ENCODE peak calls at places on chromosome 5, in six cellular contexts. One of them, this sample, is unnamed.

GRCh38 chr5:146130440-146131045 is 25.2 kb upstream of the PLAC8L1 start:
- DNase-seq in stomach: no peak
- DNase-seq in ovary: no peak
- DNase-seq in HCT116: no peak
- DNase-seq in heart left ventricle: no peak
- DNase-seq in A549: no peak
- DNase-seq in this sample: no peak

GRCh38 chr5:167451091-167451490 is 840.4 kb upstream of the WWC1 start:
- DNase-seq in HCT116: no peak
- DNase-seq in ovary: no peak
- DNase-seq in heart left ventricle: no peak
- DNase-seq in A549: no peak
- DNase-seq in stomach: no peak
- DNase-seq in this sample: no peak

GRCh38 chr5:55102345-55102744 is at the start of gene GZMA:
- DNase-seq in HCT116: no peak
- DNase-seq in ovary: no peak
- DNase-seq in A549: no peak
- DNase-seq in heart left ventricle: no peak
- DNase-seq in stomach: no peak
- DNase-seq in this sample: no peak

GRCh38 chr5:6594066-6594465 is 38.8 kb downstream of the NSUN2 start:
- DNase-seq in stomach: no peak
- DNase-seq in HCT116: no peak
- DNase-seq in heart left ventricle: no peak
- DNase-seq in A549: no peak
- DNase-seq in ovary: no peak
- DNase-seq in this sample: no peak

GRCh38 chr5:128478386-128479368 is 59.4 kb downstream of the FBN2 start:
- DNase-seq in stomach: no peak
- DNase-seq in HCT116: no peak
- DNase-seq in ovary: no peak
- DNase-seq in A549: no peak
- DNase-seq in heart left ventricle: no peak
- DNase-seq in this sample: no peak

GRCh38 chr5:69343083-69343482 is 10.5 kb upstream of the CCDC125 start:
- DNase-seq in ovary: no peak
- DNase-seq in A549: no peak
- DNase-seq in HCT116: no peak
- DNase-seq in heart left ventricle: no peak
- DNase-seq in stomach: no peak
- DNase-seq in this sample: no peak

GRCh38 chr5:60297658-60298057 is 402.3 kb downstream of the DEPDC1B start:
- DNase-seq in A549: no peak
- DNase-seq in heart left ventricle: no peak
- DNase-seq in HCT116: no peak
- DNase-seq in stomach: no peak
- DNase-seq in ovary: no peak
- DNase-seq in this sample: no peak

GRCh38 chr5:32712463-32713395 is 1.6 kb downstream of the NPR3 start:
- DNase-seq in stomach: no peak
- DNase-seq in heart left ventricle: no peak
- DNase-seq in HCT116: no peak
- DNase-seq in ovary: no peak
- DNase-seq in A549: no peak
- DNase-seq in this sample: no peak

GRCh38 chr5:139251281-139251687 is 42.3 kb upstream of the MATR3 start:
- DNase-seq in heart left ventricle: no peak
- DNase-seq in A549: no peak
- DNase-seq in stomach: no peak
- DNase-seq in ovary: no peak
- DNase-seq in HCT116: no peak
- DNase-seq in this sample: no peak

GRCh38 chr5:159071382-159071781 is 28.3 kb downstream of the EBF1 start:
- DNase-seq in A549: no peak
- DNase-seq in ovary: no peak
- DNase-seq in HCT116: no peak
- DNase-seq in stomach: no peak
- DNase-seq in heart left ventricle: no peak
- DNase-seq in this sample: no peak

GRCh38 chr5:96601811-96602244 is 60.3 kb upstream of the CAST start:
- DNase-seq in HCT116: peak
- DNase-seq in A549: peak
- DNase-seq in stomach: peak
- DNase-seq in ovary: peak
- DNase-seq in heart left ventricle: no peak
- DNase-seq in this sample: peak

GRCh38 chr5:9789818-9790217 is 159.7 kb upstream of the TAS2R1 start:
- DNase-seq in HCT116: no peak
- DNase-seq in ovary: no peak
- DNase-seq in stomach: no peak
- DNase-seq in heart left ventricle: no peak
- DNase-seq in A549: no peak
- DNase-seq in this sample: no peak

GRCh38 chr5:137217599-137218200 is 281.4 kb downstream of the SPOCK1 start:
- DNase-seq in HCT116: no peak
- DNase-seq in stomach: no peak
- DNase-seq in heart left ventricle: no peak
- DNase-seq in ovary: no peak
- DNase-seq in A549: no peak
- DNase-seq in this sample: no peak

GRCh38 chr5:139272471-139273321 is 20.8 kb upstream of the MATR3 start:
- DNase-seq in heart left ventricle: no peak
- DNase-seq in HCT116: no peak
- DNase-seq in ovary: no peak
- DNase-seq in A549: no peak
- DNase-seq in stomach: no peak
- DNase-seq in this sample: no peak

GRCh38 chr5:138824516-138824915 is 50.6 kb downstream of the LRRTM2 start:
- DNase-seq in heart left ventricle: no peak
- DNase-seq in stomach: no peak
- DNase-seq in A549: no peak
- DNase-seq in ovary: no peak
- DNase-seq in HCT116: no peak
- DNase-seq in this sample: no peak

GRCh38 chr5:154850255-154851062 is at the start of gene FAXDC2:
- DNase-seq in heart left ventricle: peak
- DNase-seq in HCT116: no peak
- DNase-seq in A549: no peak
- DNase-seq in stomach: peak
- DNase-seq in ovary: peak
- DNase-seq in this sample: peak

GRCh38 chr5:175681975-175682354 is 24.1 kb downstream of the HRH2 start:
- DNase-seq in HCT116: no peak
- DNase-seq in A549: no peak
- DNase-seq in ovary: no peak
- DNase-seq in stomach: no peak
- DNase-seq in heart left ventricle: no peak
- DNase-seq in this sample: no peak

GRCh38 chr5:158302029-158302428 is 443.1 kb upstream of the CLINT1 start:
- DNase-seq in stomach: no peak
- DNase-seq in heart left ventricle: no peak
- DNase-seq in HCT116: no peak
- DNase-seq in A549: no peak
- DNase-seq in ovary: no peak
- DNase-seq in this sample: no peak

GRCh38 chr5:132666310-132667123 is 7.3 kb upstream of the IL4 start:
- DNase-seq in stomach: no peak
- DNase-seq in HCT116: no peak
- DNase-seq in heart left ventricle: no peak
- DNase-seq in A549: no peak
- DNase-seq in ovary: no peak
- DNase-seq in this sample: no peak

GRCh38 chr5:175823731-175824525 is 47.5 kb upstream of the CPLX2 start:
- DNase-seq in heart left ventricle: no peak
- DNase-seq in A549: no peak
- DNase-seq in HCT116: no peak
- DNase-seq in ovary: no peak
- DNase-seq in stomach: no peak
- DNase-seq in this sample: no peak

GRCh38 chr5:158869092-158869491 is 230.6 kb downstream of the EBF1 start:
- DNase-seq in heart left ventricle: no peak
- DNase-seq in A549: no peak
- DNase-seq in stomach: no peak
- DNase-seq in ovary: no peak
- DNase-seq in HCT116: no peak
- DNase-seq in this sample: no peak

GRCh38 chr5:87434461-87434860 is 21.7 kb upstream of the CCNH start:
- DNase-seq in HCT116: no peak
- DNase-seq in heart left ventricle: no peak
- DNase-seq in A549: no peak
- DNase-seq in stomach: no peak
- DNase-seq in ovary: no peak
- DNase-seq in this sample: no peak

GRCh38 chr5:144549580-144549979 is 378.9 kb downstream of the KCTD16 start:
- DNase-seq in A549: no peak
- DNase-seq in HCT116: no peak
- DNase-seq in ovary: no peak
- DNase-seq in heart left ventricle: no peak
- DNase-seq in stomach: no peak
- DNase-seq in this sample: no peak

GRCh38 chr5:140107312-140108092 is 6.4 kb upstream of the PURA start:
- DNase-seq in A549: peak
- DNase-seq in heart left ventricle: peak
- DNase-seq in HCT116: peak
- DNase-seq in ovary: peak
- DNase-seq in stomach: peak
- DNase-seq in this sample: peak

GRCh38 chr5:52867809-52868208 is 80.1 kb downstream of the ITGA1 start:
- DNase-seq in A549: no peak
- DNase-seq in heart left ventricle: no peak
- DNase-seq in HCT116: no peak
- DNase-seq in ovary: no peak
- DNase-seq in stomach: no peak
- DNase-seq in this sample: no peak
- H3K4me3 ChIP-seq in A549: no peak
- H3K4me3 ChIP-seq in heart left ventricle: no peak
- H3K4me3 ChIP-seq in HCT116: no peak
- H3K4me3 ChIP-seq in ovary: no peak
- H3K4me3 ChIP-seq in stomach: no peak
- H3K4me3 ChIP-seq in this sample: no peak

DNA sequence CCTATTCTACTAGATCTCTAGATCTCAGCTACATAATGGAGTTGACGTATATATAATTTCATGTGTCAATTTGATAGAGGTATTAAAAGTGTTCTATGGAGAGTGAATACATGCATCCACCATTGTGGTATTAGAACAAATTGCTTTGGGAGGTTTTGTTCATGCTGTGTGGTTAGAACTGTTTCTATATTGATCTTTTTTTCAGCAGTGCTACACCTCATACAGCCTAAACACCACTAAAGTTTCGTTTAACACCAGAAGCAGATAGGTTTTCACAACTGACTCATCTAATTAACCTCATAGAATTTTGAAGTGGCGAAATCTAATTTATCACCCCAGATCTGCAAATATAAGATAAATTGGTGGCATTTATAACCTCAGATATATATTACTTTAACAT is 269.4 kb upstream of the SEMA6A start:
- DNase-seq in A549: no peak
- DNase-seq in stomach: no peak
- DNase-seq in heart left ventricle: no peak
- DNase-seq in HCT116: no peak
- DNase-seq in ovary: no peak
- DNase-seq in this sample: no peak
- TF ChIP-seq CTCF in A549: no peak
- TF ChIP-seq CTCF in stomach: no peak
- TF ChIP-seq CTCF in heart left ventricle: no peak
- TF ChIP-seq CTCF in HCT116: no peak
- TF ChIP-seq CTCF in ovary: no peak
- TF ChIP-seq CTCF in this sample: no peak

DNA sequence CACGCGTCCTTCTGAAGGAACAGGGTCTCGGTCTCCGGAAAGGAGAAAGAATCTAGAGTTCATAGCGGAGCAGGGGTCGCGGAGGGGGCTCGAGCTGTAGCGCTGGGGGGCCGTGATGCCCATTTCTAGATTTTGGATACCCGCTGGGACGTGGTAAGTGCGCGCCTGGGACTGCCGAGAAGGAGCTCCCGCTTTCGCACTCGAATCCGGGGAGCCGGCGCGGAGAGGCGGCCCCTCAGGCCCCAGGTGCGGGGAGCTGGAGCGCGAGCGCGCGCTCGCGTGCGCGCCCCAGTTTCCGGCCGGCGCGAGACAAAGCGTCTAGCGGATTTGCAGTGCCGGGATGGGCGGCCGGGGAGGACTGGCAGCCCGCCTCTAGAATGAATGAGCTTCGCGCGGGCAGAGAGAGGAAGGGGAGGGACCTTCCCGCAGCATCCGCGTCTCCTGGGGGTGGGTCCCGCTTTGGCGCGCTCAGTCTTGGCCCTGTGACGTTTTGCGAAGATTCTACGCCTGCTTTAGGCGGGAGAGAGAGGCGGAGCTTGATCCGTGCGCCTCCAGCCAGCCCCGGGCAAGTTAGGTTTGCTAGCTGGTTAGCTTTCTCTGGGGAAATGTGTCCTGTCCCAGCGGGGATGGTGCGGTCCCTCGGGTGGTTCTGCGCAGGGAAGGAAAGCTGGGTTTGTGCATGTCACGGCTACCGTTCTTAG is 1.2 kb downstream of the LMNB1 start:
- DNase-seq in heart left ventricle: peak
- DNase-seq in ovary: peak
- DNase-seq in HCT116: peak
- DNase-seq in stomach: peak
- DNase-seq in A549: peak
- DNase-seq in this sample: peak
- TF ChIP-seq POLR2A in heart left ventricle: no peak
- TF ChIP-seq POLR2A in ovary: peak
- TF ChIP-seq POLR2A in HCT116: peak
- TF ChIP-seq POLR2A in stomach: no peak
- TF ChIP-seq POLR2A in A549: peak
- TF ChIP-seq POLR2A in this sample: no peak

GRCh38 chr5:136030252-136030651 is 1.5 kb downstream of the TGFBI start:
- DNase-seq in A549: no peak
- DNase-seq in ovary: no peak
- DNase-seq in stomach: no peak
- DNase-seq in HCT116: no peak
- DNase-seq in heart left ventricle: no peak
- DNase-seq in this sample: no peak
- H3K4me3 ChIP-seq in A549: peak
- H3K4me3 ChIP-seq in ovary: no peak
- H3K4me3 ChIP-seq in stomach: no peak
- H3K4me3 ChIP-seq in HCT116: no peak
- H3K4me3 ChIP-seq in heart left ventricle: no peak
- H3K4me3 ChIP-seq in this sample: no peak

GRCh38 chr5:152592416-152592815 is 187.3 kb upstream of the NMUR2 start:
- DNase-seq in ovary: no peak
- DNase-seq in stomach: no peak
- DNase-seq in HCT116: no peak
- DNase-seq in A549: no peak
- DNase-seq in heart left ventricle: no peak
- DNase-seq in this sample: no peak
- TF ChIP-seq CTCF in ovary: no peak
- TF ChIP-seq CTCF in stomach: no peak
- TF ChIP-seq CTCF in HCT116: no peak
- TF ChIP-seq CTCF in A549: no peak
- TF ChIP-seq CTCF in heart left ventricle: no peak
- TF ChIP-seq CTCF in this sample: no peak